ENCODE peak calls at places on chromosome 20, in four cellular contexts. O, U, Z and Y are unnamed samples.

GRCh38 chr20:3560162-3560561 is 89.3 kb downstream of the ATRN start:
- DNase-seq in Z (no peak), O (no peak), U (no peak), Y (no peak)

GRCh38 chr20:3119044-3119443 is 34.5 kb upstream of the AVP start:
- DNase-seq in Z (no peak), O (no peak), U (no peak), Y (no peak)

GRCh38 chr20:7967199-7967844 is 27.1 kb upstream of the HAO1 start:
- DNase-seq in O (no peak), Z (no peak), U (no peak), Y (no peak)

GRCh38 chr20:59015812-59016711 is 3.2 kb upstream of the TUBB1 start:
- DNase-seq in Z (no peak), U (no peak), O (no peak), Y (no peak)

GRCh38 chr20:63767456-63767855 is 27.9 kb downstream of the SLC2A4RG start:
- DNase-seq in U (no peak), O (peak; percentile 56), Z (no peak), Y (no peak)

GRCh38 chr20:61628901-61629300 is 376.8 kb downstream of the CDH4 start:
- DNase-seq in O (no peak), Z (no peak), U (no peak), Y (no peak)

GRCh38 chr20:3250091-3250504 is 11.1 kb upstream of the SLC4A11 start:
- DNase-seq in U (no peak), O (no peak), Z (peak; percentile 34), Y (peak; percentile 94)

GRCh38 chr20:33554914-33555420 is 65.1 kb downstream of the CBFA2T2 start:
- DNase-seq in U (peak; percentile 46), O (no peak), Z (peak; percentile 11), Y (no peak)

GRCh38 chr20:59159091-59159821 is 4.4 kb upstream of the ZNF831 start:
- DNase-seq in U (peak; percentile 62), Z (no peak), O (no peak), Y (peak; percentile 81)

GRCh38 chr20:56003111-56003800 is 2.1 kb downstream of the CBLN4 start:
- DNase-seq in Z (no peak), U (no peak), O (no peak), Y (peak; percentile 46)
- H3K9me3 ChIP-seq in Z (no peaks in the 10 kb centered on the region), U (no peaks in the 10 kb centered on the region), O (no peaks in the 10 kb centered on the region), Y (peaks cover 77% of the 10 kb centered on the region)

GRCh38 chr20:37457928-37458327 is 63.1 kb upstream of the NNAT start:
- DNase-seq in Z (no peak), O (no peak), U (no peak), Y (no peak)

GRCh38 chr20:37455659-37456058 is 65.4 kb upstream of the NNAT start:
- DNase-seq in Z (no peak), O (no peak), U (no peak), Y (peak; percentile 5)

GRCh38 chr20:37456948-37457347 is 64.1 kb upstream of the NNAT start:
- DNase-seq in U (no peak), Z (no peak), O (no peak), Y (no peak)

GRCh38 chr20:37461376-37461775 is 59.7 kb upstream of the NNAT start:
- DNase-seq in Z (no peak), O (no peak), U (no peak), Y (no peak)

GRCh38 chr20:37458761-37459160 is 62.3 kb upstream of the NNAT start:
- DNase-seq in O (no peak), Z (no peak), U (no peak), Y (no peak)
- H3K9me3 ChIP-seq in O (peaks cover 66% of the 10 kb centered on the region), Z (peaks cover 7% of the 10 kb centered on the region), U (no peaks in the 10 kb centered on the region), Y (peaks cover 16% of the 10 kb centered on the region)

GRCh38 chr20:11987526-11987925 is 69.8 kb downstream of the BTBD3 start:
- DNase-seq in Z (no peak), U (no peak), O (no peak), Y (no peak)
- H3K9me3 ChIP-seq in Z (no peaks in the 10 kb centered on the region), U (no peaks in the 10 kb centered on the region), O (no peaks in the 10 kb centered on the region), Y (no peaks in the 10 kb centered on the region)

GRCh38 chr20:55456316-55456940 is 548.9 kb downstream of the CBLN4 start:
- DNase-seq in O (no peak), U (no peak), Z (no peak), Y (no peak)
- H3K9me3 ChIP-seq in O (no peaks in the 10 kb centered on the region), U (no peaks in the 10 kb centered on the region), Z (no peaks in the 10 kb centered on the region), Y (peaks cover 15% of the 10 kb centered on the region)

GRCh38 chr20:17852323-17852722 is 116.3 kb downstream of the SNX5 start:
- DNase-seq in Z (no peak), U (no peak), O (no peak), Y (no peak)
- H3K9me3 ChIP-seq in Z (no peaks in the 10 kb centered on the region), U (no peaks in the 10 kb centered on the region), O (peaks cover 4% of the 10 kb centered on the region), Y (no peaks in the 10 kb centered on the region)

GRCh38 chr20:53611449-53611894 is 17.8 kb upstream of the ZNF217 start:
- DNase-seq in Z (peak; percentile 52), U (no peak), O (no peak), Y (peak; percentile 63)
- H3K9me3 ChIP-seq in Z (no peaks in the 10 kb centered on the region), U (no peaks in the 10 kb centered on the region), O (no peaks in the 10 kb centered on the region), Y (no peaks in the 10 kb centered on the region)

GRCh38 chr20:23963941-23964340 is 24.6 kb downstream of the GGTLC1 start:
- DNase-seq in U (no peak), O (no peak), Z (no peak), Y (no peak)
- H3K9me3 ChIP-seq in U (no peaks in the 10 kb centered on the region), O (peaks cover 9% of the 10 kb centered on the region), Z (peaks cover 16% of the 10 kb centered on the region), Y (peaks cover 41% of the 10 kb centered on the region)

DNA sequence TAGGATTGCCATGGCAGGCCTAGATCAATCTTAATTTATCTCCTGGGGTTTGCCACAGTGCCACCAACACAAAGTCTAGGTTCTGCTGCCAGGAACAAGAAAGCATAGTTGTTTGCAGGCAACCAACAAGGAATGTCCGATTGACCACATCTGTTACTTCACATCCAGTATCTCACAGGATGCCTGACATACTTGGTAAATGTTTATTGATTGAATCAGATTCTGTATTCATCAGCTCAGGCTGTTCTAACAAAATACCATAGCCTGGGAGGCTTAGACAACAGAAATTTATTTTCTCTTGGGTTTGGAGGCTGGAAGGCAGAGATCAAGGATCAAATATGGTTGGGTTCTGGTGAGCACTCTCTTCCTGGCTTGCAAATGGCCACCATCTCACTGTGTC is 26.3 kb upstream of the MC3R start:
- DNase-seq in U (no peak), Z (no peak), O (no peak), Y (no peak)
- H3K9me3 ChIP-seq in U (no peaks in the 10 kb centered on the region), Z (no peaks in the 10 kb centered on the region), O (peaks cover 22% of the 10 kb centered on the region), Y (peaks cover 96% of the 10 kb centered on the region)